ENCODE peak calls at places on chromosomes 4 and X, in ten cellular contexts. D is AG09319; T is fibroblast of lung; S is activated CD8-positive, alpha-beta T cell treated with anti-CD3 and anti-CD28 coated beads for 36 hours; L is T47D; F is activated CD4-positive, alpha-beta T cell treated with anti-CD3 and anti-CD28 coated beads, Interleukin-2, amount 50 U/mL, for 1 hour; G is GM04503; P is stimulated activated naive CD8-positive, alpha-beta T cell treated with anti-CD3 and anti-CD28 coated beads, Interleukin-15, amount 100 ng/mL, for 72 hours; V is cardiac fibroblast; N is tibial nerve. E is an unnamed sample.
A peak's percentile ranks its signal among the peaks of the same experiment; 100 is the strongest.

GRCh38 chr4:138256608-138257007 is 14.5 kb upstream of the SLC7A11 start:
- DNase-seq in L (no peak), P (no peak), S (no peak), D (no peak), T (no peak), N (no peak), F (no peak), G (no peak), V (no peak), E (no peak)

GRCh38 chr4:42397635-42398447 is 553 bp downstream of the SHISA3 start:
- DNase-seq in N (no peak), P (peak; percentile 39), S (peak; percentile 37), T (peak; percentile 37), F (no peak), G (no peak), V (peak; percentile 55), D (no peak), L (no peak), E (no peak)

GRCh38 chr4:79237836-79238235 is 88.0 kb downstream of the NAA11 start:
- DNase-seq in V (no peak), N (no peak), L (no peak), T (no peak), D (no peak), P (no peak), F (no peak), S (no peak), G (no peak), E (no peak)

GRCh38 chr4:8118035-8118434 is 40.6 kb downstream of the ABLIM2 start:
- DNase-seq in V (no peak), L (no peak), S (no peak), G (no peak), T (no peak), N (no peak), P (no peak), D (no peak), F (no peak), E (no peak)

GRCh38 chr4:140014284-140014683 is 139.7 kb downstream of the MAML3 start:
- DNase-seq in T (peak; percentile 36), G (no peak), L (no peak), P (no peak), F (no peak), N (no peak), S (no peak), D (no peak), V (peak; percentile 74), E (no peak)

GRCh38 chr4:62717144-62717543 is 1517.0 kb downstream of the ADGRL3 start:
- DNase-seq in P (no peak), G (no peak), F (no peak), S (no peak), L (no peak), N (no peak), V (no peak), D (no peak), T (no peak), E (no peak)

GRCh38 chr4:188942606-188943005 is 803.4 kb downstream of the TRIML1 start:
- DNase-seq in G (no peak), V (peak; percentile 19), F (no peak), S (no peak), N (no peak), T (no peak), P (no peak), D (no peak), L (no peak), E (no peak)

GRCh38 chrX:53294024-53294648 is 12.8 kb upstream of the IQSEC2 start:
- DNase-seq in N (no peak), V (no peak), G (no peak), T (no peak), S (no peak), D (no peak), F (no peak), L (no peak), P (no peak), E (no peak)

GRCh38 chr4:67106846-67107467 is 438.3 kb downstream of the CENPC start:
- DNase-seq in S (no peak), G (no peak), F (no peak), P (no peak), V (no peak), N (no peak), D (no peak), L (no peak), T (no peak), E (no peak)

GRCh38 chrX:101682723-101683122 is 23.1 kb upstream of the ARMCX2 start:
- DNase-seq in P (no peak), L (no peak), N (no peak), S (no peak), T (peak; percentile 77), G (no peak), D (no peak), F (no peak), V (no peak), E (no peak)

E was measured in Jurkat, Clone E6-1.